ENCODE peak calls at places on chromosomes 4 and X, in ten cellular contexts. V, Q, R, S, J, A, Z, X, U and M are unnamed samples.

GRCh38 chr4:150305995-150306394 is 227.8 kb downstream of the DCLK2 start:
- DNase-seq in S (no peak), Z (no peak), X (peak), Q (no peak), J (peak), A (no peak), U (peak), R (no peak), V (peak), M (no peak)

GRCh38 chr4:148857973-148858534 is 415.8 kb upstream of the NR3C2 start:
- DNase-seq in Z (no peak), X (no peak), U (no peak), V (no peak), S (no peak), R (no peak), J (no peak), Q (no peak), A (no peak), M (no peak)

GRCh38 chrX:154046262-154046771 is 26.6 kb upstream of the IRAK1 start:
- DNase-seq in U (peak), J (peak), Q (peak), S (no peak), X (peak), V (peak), Z (no peak), A (no peak), R (peak), M (no peak)

GRCh38 chrX:38999967-39000745 is 198.9 kb downstream of the MID1IP1 start:
- DNase-seq in X (no peak), A (no peak), S (no peak), Q (no peak), J (no peak), V (peak), Z (no peak), R (no peak), U (no peak), M (no peak)

GRCh38 chr4:158958489-158959270 is 144.2 kb upstream of the RAPGEF2 start:
- DNase-seq in S (no peak), Z (no peak), Q (no peak), J (peak), R (no peak), X (no peak), A (no peak), V (no peak), U (peak), M (no peak)

GRCh38 chr4:57424231-57424897 is 314.2 kb upstream of the IGFBP7 start:
- DNase-seq in Q (no peak), S (no peak), A (no peak), U (peak), V (peak), J (peak), R (no peak), Z (no peak), X (peak), M (no peak)

GRCh38 chr4:188042191-188042590 is 46.6 kb downstream of the ZFP42 start:
- DNase-seq in J (no peak), V (no peak), Q (no peak), A (no peak), S (no peak), Z (no peak), X (no peak), U (no peak), R (no peak), M (no peak)

GRCh38 chr4:75633846-75634245 is 3.5 kb upstream of the CDKL2 start:
- DNase-seq in Q (no peak), S (no peak), Z (no peak), X (peak), R (no peak), U (peak), A (no peak), J (peak), V (peak), M (no peak)

GRCh38 chr4:138222041-138222440 is 20.1 kb downstream of the SLC7A11 start:
- DNase-seq in X (peak), Z (no peak), Q (no peak), V (peak), A (no peak), R (no peak), J (peak), U (peak), S (no peak), M (no peak)

GRCh38 chr4:79852305-79852730 is 220.7 kb downstream of the ANTXR2 start:
- DNase-seq in X (peak), Z (peak), U (peak), V (peak), J (peak), R (peak), A (peak), Q (no peak), S (no peak), M (no peak)

GRCh38 chr4:54493862-54494261 is 163.9 kb upstream of the KIT start:
- DNase-seq in Q (no peak), A (no peak), R (no peak), U (no peak), Z (no peak), J (no peak), V (no peak), S (no peak), X (no peak), M (no peak)

GRCh38 chr4:152255437-152255836 is 280.5 kb downstream of the FBXW7 start:
- DNase-seq in U (peak), Z (no peak), S (no peak), R (peak), Q (no peak), A (peak), V (peak), J (no peak), X (no peak), M (peak)

GRCh38 chr4:89939994-89940393 is 45.3 kb downstream of the MMRN1 start:
- DNase-seq in U (peak), S (peak), Z (no peak), A (no peak), X (peak), R (peak), Q (peak), V (no peak), J (peak), M (no peak)

GRCh38 chr4:47899639-47900038 is 14.7 kb downstream of the NFXL1 start:
- DNase-seq in S (no peak), Q (no peak), A (no peak), J (no peak), Z (no peak), R (no peak), X (no peak), U (no peak), V (no peak), M (no peak)

GRCh38 chr4:97866821-97867556 is 276.3 kb downstream of the STPG2 start:
- DNase-seq in R (no peak), Z (no peak), J (no peak), A (no peak), X (no peak), Q (no peak), V (no peak), S (no peak), U (no peak), M (no peak)

GRCh38 chrX:37959212-37960021 is 46.9 kb upstream of the SYTL5 start:
- DNase-seq in Q (no peak), V (no peak), J (no peak), S (no peak), X (no peak), R (no peak), A (no peak), Z (no peak), U (no peak), M (no peak)

GRCh38 chrX:48514126-48514806 is 5.5 kb downstream of the PORCN start:
- DNase-seq in A (no peak), U (no peak), S (no peak), Q (no peak), J (no peak), R (no peak), Z (no peak), X (no peak), V (no peak), M (no peak)

GRCh38 chr4:159305129-159305528 is 202.2 kb downstream of the RAPGEF2 start:
- DNase-seq in V (no peak), J (no peak), U (no peak), R (no peak), Q (no peak), S (no peak), Z (no peak), X (no peak), A (no peak), M (no peak)

GRCh38 chr4:109011241-109012031 is 248.6 kb upstream of the ETNPPL start:
- DNase-seq in S (no peak), A (no peak), Q (no peak), X (peak), U (no peak), R (no peak), V (peak), J (peak), Z (no peak), M (no peak)

GRCh38 chr4:1403177-1403583 is 3.1 kb downstream of the NKX1-1 start:
- DNase-seq in X (no peak), V (no peak), S (peak), J (no peak), U (no peak), Z (peak), Q (peak), R (no peak), A (no peak), M (peak)

GRCh38 chrX:43868791-43869190 is 13.5 kb downstream of the MAOB start:
- DNase-seq in U (no peak), A (no peak), J (no peak), V (no peak), X (no peak), S (no peak), Z (no peak), R (no peak), Q (no peak), M (no peak)

GRCh38 chr4:2179717-2180116 is 62.2 kb downstream of the HAUS3 start:
- DNase-seq in S (no peak), Z (no peak), X (no peak), Q (no peak), V (no peak), A (no peak), U (no peak), R (peak), J (no peak), M (no peak)

GRCh38 chrX:23616361-23616760 is 50.9 kb upstream of the PRDX4 start:
- DNase-seq in X (peak), J (peak), S (no peak), R (no peak), Q (no peak), V (peak), Z (no peak), U (peak), A (no peak), M (peak)
- TF ChIP-seq CTCF in X (peak), J (peak), S (no peak), R (no peak), Q (peak), V (peak), Z (peak), U (peak), A (peak), M (peak)

GRCh38 chr4:16887887-16888286 is 10.6 kb downstream of the LDB2 start:
- DNase-seq in X (no peak), U (no peak), Q (no peak), A (no peak), V (no peak), R (no peak), Z (no peak), S (no peak), J (no peak), M (no peak)

GRCh38 chr4:16883816-16884215 is 14.6 kb downstream of the LDB2 start:
- DNase-seq in X (no peak), A (no peak), V (no peak), S (no peak), U (no peak), Z (no peak), R (no peak), Q (no peak), J (no peak), M (no peak)

GRCh38 chr4:16889945-16890344 is 8.5 kb downstream of the LDB2 start:
- DNase-seq in A (no peak), J (no peak), U (no peak), X (no peak), Q (no peak), R (no peak), V (no peak), Z (no peak), S (no peak), M (no peak)

GRCh38 chr4:16881151-16881884 is 17.1 kb downstream of the LDB2 start:
- DNase-seq in S (no peak), A (no peak), V (no peak), Q (no peak), X (no peak), J (no peak), R (no peak), Z (no peak), U (no peak), M (no peak)

DNA sequence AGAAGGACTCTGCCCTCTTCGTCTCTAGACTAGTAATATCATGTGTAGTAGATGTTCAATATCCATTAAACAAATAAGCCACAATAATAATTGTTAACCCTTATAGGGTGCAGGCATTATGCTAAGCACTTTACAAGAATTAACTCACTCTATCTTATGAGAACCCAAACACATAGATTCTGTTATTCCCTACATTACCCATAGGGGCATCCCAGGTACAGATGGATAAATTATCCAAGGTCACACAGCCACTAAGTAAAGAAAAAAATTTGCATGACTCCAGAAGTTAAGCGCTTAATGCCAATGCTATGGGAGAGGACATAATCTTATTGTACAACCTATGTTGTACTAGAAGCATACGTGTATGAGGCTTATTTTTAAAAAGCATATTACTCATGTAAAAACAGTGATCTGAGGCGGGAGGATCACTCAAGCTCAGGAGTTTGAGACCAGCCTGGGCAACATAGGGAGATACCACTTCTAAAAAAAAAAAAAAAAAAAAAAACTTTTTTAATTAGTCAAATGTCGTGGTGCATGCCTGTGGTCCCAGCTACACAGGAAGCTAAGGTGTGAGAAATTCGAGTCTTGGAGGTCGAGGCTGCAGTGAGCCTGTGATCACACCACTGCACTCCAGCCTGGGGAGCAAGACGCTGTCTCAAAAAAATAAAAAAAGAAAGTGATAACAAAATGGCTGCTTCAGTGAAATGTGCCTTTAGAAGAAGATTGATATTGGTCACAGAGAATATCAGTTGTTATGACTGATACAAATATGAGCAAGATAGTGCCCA is 13.6 kb downstream of the LDB2 start:
- DNase-seq in S (no peak), X (no peak), U (no peak), J (no peak), Z (no peak), R (no peak), A (no peak), V (no peak), Q (no peak), M (no peak)
- TF ChIP-seq CTCF in S (no peak), X (peak), U (no peak), J (no peak), Z (peak), R (no peak), A (no peak), V (peak), Q (no peak), M (no peak)

DNA sequence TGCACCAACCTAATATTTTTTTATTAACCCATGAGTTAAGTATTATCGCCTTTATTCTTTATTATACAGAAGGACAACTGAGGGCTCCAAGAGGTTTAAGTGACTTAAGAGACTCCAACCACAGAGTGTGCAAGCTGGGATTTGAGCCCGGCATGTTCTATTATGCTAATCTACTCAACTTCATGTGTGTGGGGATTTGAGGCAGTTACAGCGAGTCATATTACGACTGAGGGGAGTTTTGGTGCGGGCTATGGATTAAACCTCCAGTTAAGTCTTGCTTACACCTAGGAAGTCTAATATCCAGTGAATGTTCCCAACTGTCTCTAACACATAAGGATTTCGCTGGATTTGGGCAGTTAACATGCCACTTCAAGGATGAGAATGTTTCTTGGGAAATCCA is 164.8 kb upstream of the TTC29 start:
- DNase-seq in S (no peak), R (no peak), A (no peak), V (no peak), J (no peak), Q (no peak), Z (no peak), X (no peak), U (no peak), M (no peak)
- TF ChIP-seq CTCF in S (no peak), R (no peak), A (no peak), V (no peak), J (no peak), Q (no peak), Z (no peak), X (no peak), U (no peak), M (no peak)

GRCh38 chr4:165788686-165789463 is 84.2 kb upstream of the TLL1 start:
- DNase-seq in R (no peak), U (no peak), X (no peak), V (no peak), J (no peak), Q (no peak), Z (no peak), A (no peak), S (no peak), M (no peak)
- TF ChIP-seq CTCF in R (no peak), U (no peak), X (no peak), V (no peak), J (no peak), Q (no peak), Z (no peak), A (no peak), S (no peak), M (no peak)

GRCh38 chr4:146041139-146042004 is 102.7 kb upstream of the ZNF827 start:
- DNase-seq in S (no peak), R (no peak), X (no peak), A (no peak), Z (no peak), Q (no peak), U (no peak), V (no peak), J (no peak), M (no peak)

GRCh38 chr4:146040623-146041022 is 102.0 kb upstream of the ZNF827 start:
- DNase-seq in X (no peak), V (no peak), J (peak), U (no peak), A (no peak), Q (no peak), R (no peak), S (no peak), Z (no peak), M (no peak)
- TF ChIP-seq CTCF in X (no peak), V (no peak), J (no peak), U (peak), A (no peak), Q (no peak), R (no peak), S (no peak), Z (no peak), M (no peak)